ENCODE peak calls at places on chromosomes 1 and 21, in seven cellular contexts. K is fibroblast of lung, P is foreskin keratinocyte, T is esophagus squamous epithelium, M is K562, C is breast epithelium, R is pancreas. X is an unnamed sample. For H3K4me1, the result is how much of the 10 kb centered on the place peaks cover.

GRCh38 chr1:203346060-203346754 is 4.7 kb downstream of the FMOD start:
- DNase-seq in R (no peak), M (no peak), P (no peak), T (no peak), K (no peak), C (no peak), X (no peak)

GRCh38 chr21:35311985-35312384 is 262.9 kb upstream of the RUNX1 start:
- DNase-seq in C (no peak), K (no peak), P (no peak), T (no peak), R (no peak), M (no peak), X (no peak)

GRCh38 chr1:169618367-169618766 is 11.6 kb downstream of the SELP start:
- DNase-seq in P (no peak), R (no peak), T (no peak), M (no peak), K (no peak), C (no peak), X (no peak)

GRCh38 chr21:21463456-21463855 is 465.2 kb downstream of the NCAM2 start:
- DNase-seq in P (no peak), K (no peak), M (no peak), R (no peak), T (no peak), C (no peak), X (no peak)

GRCh38 chr1:64268653-64269557 is 65.5 kb downstream of the UBE2U start:
- DNase-seq in C (peak), M (peak), K (peak), P (peak), R (peak), T (no peak), X (no peak)

GRCh38 chr1:211566431-211567025 is 12.4 kb downstream of the SLC30A1 start:
- DNase-seq in K (no peak), R (no peak), T (no peak), C (no peak), P (no peak), M (no peak), X (no peak)

GRCh38 chr1:17494114-17494729 is 45.3 kb upstream of the ARHGEF10L start:
- DNase-seq in K (peak), C (peak), T (no peak), R (peak), P (peak), M (peak), X (peak)

GRCh38 chr1:180257028-180257386 is 26.9 kb downstream of the LHX4 start:
- DNase-seq in C (no peak), K (no peak), R (no peak), T (no peak), M (no peak), P (no peak), X (no peak)

GRCh38 chr1:115337633-115338456 is at the start of gene NGF:
- DNase-seq in C (no peak), P (peak), T (no peak), M (no peak), K (peak), R (no peak), X (peak)

GRCh38 chr1:236685917-236686814 is at the start of gene ACTN2:
- DNase-seq in K (peak), C (no peak), P (no peak), R (peak), T (no peak), M (peak), X (peak)

GRCh38 chr1:203628185-203628996 is 1.8 kb downstream of the ATP2B4 start:
- DNase-seq in K (peak), P (peak), M (no peak), T (no peak), C (no peak), R (no peak), X (peak)

GRCh38 chr1:74847720-74848119 is 114.8 kb downstream of the TYW3 start:
- DNase-seq in C (no peak), R (no peak), K (peak), M (no peak), P (peak), T (no peak), X (no peak)

GRCh38 chr1:189369612-189370011 is 1108.1 kb downstream of the BRINP3 start:
- DNase-seq in K (no peak), T (no peak), M (no peak), R (no peak), C (no peak), P (no peak), X (no peak)
- TF ChIP-seq CTCF in K (no peak), T (no peak), M (no peak), R (no peak), C (no peak), P (no peak), X (no peak)

GRCh38 chr1:165858364-165858823 is 31.0 kb downstream of the UCK2 start:
- DNase-seq in T (no peak), K (no peak), C (no peak), P (no peak), M (no peak), R (peak), X (no peak)
- H3K4me1 ChIP-seq in T (half or more), K (under half), C (under half), P (under half), M (under half), R (under half), X (under half)

GRCh38 chr1:44296794-44297193 is 58.3 kb downstream of the ERI3 start:
- DNase-seq in M (no peak), C (no peak), R (no peak), P (no peak), K (no peak), T (no peak), X (no peak)

GRCh38 chr1:44296067-44296466 is 59.0 kb downstream of the ERI3 start:
- DNase-seq in T (no peak), C (no peak), K (no peak), R (no peak), P (no peak), M (no peak), X (no peak)

GRCh38 chr1:44292641-44293040 is 62.4 kb downstream of the ERI3 start:
- DNase-seq in C (no peak), P (no peak), M (no peak), R (no peak), T (no peak), K (no peak), X (no peak)

GRCh38 chr1:44293761-44294315 is 61.2 kb downstream of the ERI3 start:
- DNase-seq in K (no peak), C (no peak), M (no peak), R (peak), T (no peak), P (no peak), X (no peak)

DNA sequence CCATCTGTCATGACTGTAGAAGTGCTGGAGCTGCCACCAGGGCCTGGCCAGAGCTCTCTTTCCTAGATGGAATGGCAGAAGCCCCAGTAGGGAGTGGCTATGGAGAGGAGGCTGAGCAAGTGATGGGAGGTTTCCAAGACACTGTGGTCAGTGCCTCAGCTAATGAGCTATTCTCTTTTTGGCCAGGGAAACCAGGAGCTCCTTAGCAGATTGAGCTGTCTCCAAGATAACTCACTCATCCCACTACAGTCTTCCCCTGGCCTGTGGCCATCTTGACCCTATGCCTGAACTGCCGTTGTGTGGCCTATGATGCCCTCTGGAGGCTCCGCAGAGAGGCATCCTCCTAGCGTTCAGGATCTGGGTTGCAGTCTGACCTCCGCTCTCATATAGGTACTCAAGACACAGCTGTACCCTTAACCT is 60.5 kb downstream of the ERI3 start:
- DNase-seq in K (peak), R (peak), C (no peak), M (peak), T (no peak), P (no peak), X (no peak)
- TF ChIP-seq CTCF in K (peak), R (no peak), C (peak), M (peak), T (no peak), P (peak), X (no peak)

DNA sequence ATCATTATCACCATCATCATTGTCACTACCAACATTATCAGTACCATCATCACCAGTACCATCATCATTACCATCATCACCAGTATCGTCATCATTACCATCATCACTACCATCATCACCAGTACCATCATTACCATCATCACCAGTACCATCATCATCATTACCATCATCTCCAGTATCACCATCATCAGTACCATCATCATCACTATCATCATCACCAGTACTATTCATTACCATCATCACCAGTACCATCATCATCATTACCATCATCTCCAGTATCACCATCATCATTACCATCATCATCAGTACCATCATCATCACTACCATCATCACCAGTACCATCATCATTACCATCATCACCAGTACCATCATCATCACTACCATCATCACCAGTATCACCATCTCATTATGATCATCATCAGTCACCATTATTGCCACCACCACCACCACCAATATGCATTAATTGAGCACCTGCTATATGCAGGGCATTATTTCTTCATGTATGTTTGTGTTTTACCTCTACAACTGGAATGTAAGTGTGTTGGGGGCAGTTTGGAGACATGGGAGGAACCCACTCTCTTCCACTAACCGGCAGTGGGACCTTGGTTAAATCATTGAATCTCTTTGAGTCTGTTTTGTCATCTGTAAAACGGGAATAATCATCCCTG is 7.0 kb downstream of the ZBTB8B start:
- DNase-seq in P (no peak), R (no peak), K (no peak), T (no peak), C (no peak), M (no peak), X (no peak)
- H3K4me1 ChIP-seq in P (under half), R (under half), K (under half), T (under half), C (under half), M (under half), X (under half)

X was measured in lower lobe of right lung.